ENCODE peak calls at places on chromosomes 6 and 20, in five cellular contexts. S is IMR-90; N is fibroblast of the aortic adventitia; V is CD8-positive, alpha-beta T cell; G is MM.1S. I is an unnamed sample.

GRCh38 chr20:59015812-59016711 is 3.2 kb upstream of the TUBB1 start:
- DNase-seq in S (no peak), N (no peak), V (no peak), G (no peak), I (no peak)

GRCh38 chr6:166206510-166207389 is 39.1 kb upstream of the TBXT start:
- DNase-seq in S (no peak), N (peak), V (no peak), G (no peak), I (no peak)

GRCh38 chr6:15628499-15629131 is 34.2 kb downstream of the DTNBP1 start:
- DNase-seq in S (peak), N (peak), V (peak), G (no peak), I (no peak)

GRCh38 chr6:90274481-90275030 is 22.1 kb downstream of the BACH2 start:
- DNase-seq in S (no peak), N (no peak), V (peak), G (no peak), I (no peak)

GRCh38 chr6:124964084-124964763 is 2.0 kb downstream of the RNF217 start:
- DNase-seq in S (peak), N (peak), V (no peak), G (no peak), I (no peak)

GRCh38 chr6:97361286-97361685 is 78.3 kb upstream of the MMS22L start:
- DNase-seq in S (no peak), N (no peak), V (no peak), G (no peak), I (no peak)

GRCh38 chr6:72746276-72746675 is 124.4 kb downstream of the KCNQ5 start:
- DNase-seq in S (peak), N (peak), V (no peak), G (no peak), I (no peak)

GRCh38 chr6:42292002-42292735 is 74.5 kb upstream of the MRPS10 start:
- DNase-seq in S (peak), N (peak), V (no peak), G (no peak), I (no peak)

GRCh38 chr6:152117156-152118129 is 310.0 kb downstream of the ESR1 start:
- DNase-seq in S (no peak), N (peak), V (no peak), G (peak), I (no peak)

GRCh38 chr6:152122434-152122833 is 315.0 kb downstream of the ESR1 start:
- DNase-seq in S (no peak), N (no peak), V (no peak), G (no peak), I (no peak)

GRCh38 chr6:152118224-152118623 is 310.7 kb downstream of the ESR1 start:
- DNase-seq in S (no peak), N (no peak), V (no peak), G (no peak), I (no peak)

GRCh38 chr6:152121910-152122309 is 314.4 kb downstream of the ESR1 start:
- DNase-seq in S (no peak), N (peak), V (no peak), G (no peak), I (no peak)

DNA sequence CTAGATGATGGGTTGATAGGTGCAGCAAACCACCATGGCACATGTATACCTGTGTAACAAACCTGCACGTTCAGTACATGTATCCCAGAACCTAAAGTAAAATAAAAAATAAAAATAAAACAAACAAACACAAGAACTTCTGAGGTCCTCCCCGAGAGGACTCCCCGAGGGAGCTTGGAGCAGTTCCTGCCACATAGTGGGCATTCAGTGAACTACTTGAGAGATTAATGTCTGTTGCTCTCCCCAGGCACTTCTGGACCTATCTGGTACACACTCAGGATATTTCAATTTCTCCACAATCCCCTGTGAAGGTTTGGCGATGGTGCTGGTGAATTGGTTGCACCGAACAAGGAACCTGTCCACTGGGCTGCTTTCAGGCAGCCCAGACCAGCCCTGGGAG is 311.2 kb downstream of the ESR1 start:
- DNase-seq in S (no peak), N (no peak), V (no peak), G (peak), I (no peak)
- TF ChIP-seq CTCF in S (no peak), N (no peak), V (no peak), G (no peak), I (no peak)

DNA sequence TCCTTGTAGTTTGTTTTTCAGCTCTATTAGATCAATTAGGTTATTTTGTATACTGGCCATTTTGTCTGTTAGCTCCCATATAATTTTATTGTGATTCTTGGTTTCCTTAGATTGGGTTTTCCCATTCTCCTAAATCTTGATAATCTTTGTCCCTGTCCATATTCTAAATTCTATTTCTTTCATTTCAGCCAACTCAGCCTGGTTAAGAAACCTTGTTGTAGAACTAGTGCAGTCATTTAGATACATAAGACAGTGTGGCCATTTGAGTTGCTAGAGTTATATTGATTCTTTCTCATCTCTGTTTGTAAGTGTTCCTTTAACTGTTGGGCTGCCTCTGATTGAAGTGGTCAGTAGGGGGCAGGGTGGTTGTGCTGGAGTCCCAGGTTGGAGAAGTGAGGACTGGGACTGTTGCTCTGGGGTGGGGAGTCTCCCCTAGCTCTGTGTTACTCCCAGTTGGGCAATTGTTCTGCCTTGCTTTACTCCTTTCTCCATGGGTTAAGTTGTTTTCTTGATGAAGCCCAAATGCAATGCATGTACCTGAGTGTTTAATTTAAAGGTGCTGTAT is 98.8 kb upstream of the NRN1 start:
- DNase-seq in S (no peak), N (no peak), V (no peak), G (no peak), I (no peak)
- TF ChIP-seq CTCF in S (no peak), N (no peak), V (no peak), G (peak), I (peak)

DNA sequence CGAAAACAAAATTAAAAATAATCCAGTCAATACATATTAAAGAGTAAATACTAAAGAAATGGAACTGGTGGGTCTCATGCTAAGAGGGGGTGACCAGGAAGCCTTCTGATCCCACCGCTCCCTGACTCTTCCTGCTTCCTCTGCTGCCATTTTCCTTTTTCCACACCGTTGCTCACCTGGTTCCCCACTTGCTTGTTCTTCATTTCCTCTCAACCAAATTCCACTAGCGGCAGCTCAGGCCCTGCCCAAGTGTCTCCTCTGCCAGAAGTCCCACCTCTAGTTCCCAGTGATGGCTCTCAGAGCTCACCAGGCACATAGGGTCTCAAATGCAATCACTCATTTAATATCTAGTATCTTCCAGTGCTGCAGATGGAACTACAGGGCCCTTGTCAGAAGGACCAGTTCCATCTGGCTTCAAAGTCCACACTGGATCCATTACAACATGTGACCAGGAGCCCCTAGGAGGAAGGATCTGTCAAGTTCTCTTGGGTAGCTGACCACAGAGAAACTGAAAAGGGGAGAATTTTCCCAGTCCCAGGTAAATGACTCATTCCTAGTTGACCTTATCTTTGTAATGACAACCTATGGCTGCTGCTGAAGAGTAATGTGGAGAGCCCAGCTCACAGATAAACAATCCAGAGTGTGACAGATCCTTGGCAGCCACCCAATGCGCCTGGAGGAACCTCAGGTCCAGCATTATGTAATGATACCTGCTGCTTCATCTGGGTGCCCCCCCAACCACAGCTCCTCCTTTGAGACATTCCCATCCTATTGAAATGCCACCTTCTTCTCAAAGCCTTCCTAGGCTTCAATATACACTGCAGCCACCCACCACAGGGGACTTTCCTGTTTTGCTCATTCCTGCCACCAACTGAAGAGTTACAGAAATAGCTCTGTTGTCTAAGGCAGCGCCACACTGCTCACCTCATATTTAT is 38.2 kb downstream of the ELMO2 start:
- DNase-seq in S (no peak), N (no peak), V (no peak), G (no peak), I (no peak)
- TF ChIP-seq CTCF in S (no peak), N (no peak), V (no peak), G (no peak), I (no peak)

GRCh38 chr6:87971605-87972262 is 75.9 kb upstream of the SPACA1 start:
- DNase-seq in S (no peak), N (peak), V (no peak), G (no peak), I (no peak)

GRCh38 chr6:87972279-87972678 is 75.4 kb upstream of the SPACA1 start:
- DNase-seq in S (no peak), N (no peak), V (no peak), G (no peak), I (no peak)

GRCh38 chr6:87965806-87966205 is 81.8 kb upstream of the SPACA1 start:
- DNase-seq in S (no peak), N (no peak), V (no peak), G (no peak), I (no peak)

DNA sequence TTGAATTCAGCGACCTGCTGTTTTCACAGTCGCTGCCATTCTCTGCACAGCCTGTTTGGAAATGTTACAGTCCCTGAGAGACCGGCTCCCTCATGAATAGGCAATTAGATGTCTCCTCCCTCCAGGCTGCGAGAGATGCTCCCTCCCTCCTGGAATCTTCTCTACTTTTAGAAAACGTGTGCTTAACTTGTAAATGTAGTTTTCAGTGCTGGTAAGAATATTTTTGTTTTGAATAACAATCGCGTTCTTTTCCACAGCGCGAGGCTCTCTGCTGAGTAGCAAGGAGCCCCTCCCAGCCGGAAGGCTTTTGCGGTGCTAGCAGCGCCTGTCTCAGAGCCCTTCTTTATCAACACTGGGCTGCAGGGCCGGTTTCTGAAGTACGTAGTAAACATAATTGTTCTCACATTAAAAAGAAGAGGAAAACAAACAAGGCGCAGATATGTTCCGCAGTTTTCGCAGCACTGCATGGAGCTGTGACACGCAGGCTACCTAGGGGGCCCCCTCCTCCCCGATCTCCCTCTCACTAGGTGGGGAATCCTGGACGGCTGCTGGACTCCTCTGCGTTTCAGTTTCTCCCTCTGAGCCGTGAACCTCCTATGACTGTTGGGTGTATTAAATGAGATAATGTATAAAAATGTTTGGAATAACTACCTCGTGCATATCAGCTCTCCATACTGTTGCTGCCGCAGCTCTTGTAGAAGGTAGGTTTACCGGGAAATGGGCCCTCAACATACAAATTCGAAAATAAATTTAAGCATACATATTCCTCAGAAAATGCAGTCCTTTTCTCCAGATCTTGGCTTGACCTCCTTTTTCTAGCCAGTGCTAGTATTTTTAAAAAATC is 79.0 kb upstream of the SPACA1 start:
- DNase-seq in S (no peak), N (peak), V (no peak), G (peak), I (no peak)
- TF ChIP-seq CTCF in S (no peak), N (no peak), V (no peak), G (peak), I (no peak)

GRCh38 chr6:53682654-53683053 is 17.1 kb upstream of the KLHL31 start:
- DNase-seq in S (no peak), N (no peak), V (no peak), G (no peak), I (no peak)
- TF ChIP-seq CTCF in S (no peak), N (no peak), V (no peak), G (no peak), I (no peak)

DNA sequence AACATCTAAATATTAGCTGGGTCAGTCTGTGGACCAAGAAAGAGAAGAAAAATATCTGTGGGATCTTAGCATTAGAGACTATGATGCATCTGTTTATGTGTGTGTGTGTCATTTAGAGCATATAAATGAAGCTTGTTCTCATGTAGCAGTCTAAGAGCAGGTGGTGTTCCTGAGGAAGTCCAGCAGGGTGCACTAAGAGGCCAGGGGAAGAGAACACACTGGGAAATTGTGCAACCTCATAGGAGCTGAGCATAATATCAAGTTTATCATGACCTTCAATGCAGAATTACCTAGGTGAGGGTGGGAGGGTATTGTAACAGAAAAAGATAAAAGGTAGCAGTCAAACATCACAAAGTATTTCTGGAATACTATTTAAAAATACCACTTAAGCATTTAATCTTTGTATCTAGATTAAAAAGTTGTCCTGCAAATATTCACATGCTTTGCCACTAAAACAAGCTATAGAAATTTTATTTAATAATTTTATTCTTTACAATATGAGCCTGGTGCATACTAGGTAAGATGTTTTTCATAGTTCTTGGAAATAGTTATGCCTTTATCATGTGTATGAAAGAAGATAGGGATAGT is 80.5 kb downstream of the SMPDL3A start:
- DNase-seq in S (peak), N (peak), V (no peak), G (peak), I (no peak)
- TF ChIP-seq CTCF in S (peak), N (peak), V (no peak), G (peak), I (peak)